ENCODE peak calls at places on chromosome 11, in four cellular contexts. G is Caco-2, U is choroid plexus epithelial cell, M is Peyer's patch. S is an unnamed sample.

GRCh38 chr11:72781313-72782080 is 12.3 kb downstream of the STARD10 start:
- DNase-seq in U (no peak), G (peak), M (peak), S (no peak)

GRCh38 chr11:119344291-119345010 is 2.1 kb downstream of the MFRP start:
- DNase-seq in U (no peak), G (no peak), M (no peak), S (no peak)

GRCh38 chr11:32779131-32779530 is 15.3 kb downstream of the CCDC73 start:
- DNase-seq in G (no peak), M (no peak), U (no peak), S (no peak)

GRCh38 chr11:86418929-86419328 is 44.2 kb downstream of the CCDC81 start:
- DNase-seq in G (no peak), M (no peak), U (peak), S (peak)

GRCh38 chr11:34624069-34624468 is 3.2 kb downstream of the EHF start:
- DNase-seq in U (no peak), G (no peak), M (peak), S (peak)

GRCh38 chr11:114166389-114166788 is 106.9 kb downstream of the ZBTB16 start:
- DNase-seq in G (no peak), M (no peak), U (no peak), S (no peak)

GRCh38 chr11:2520736-2521035 is 75.9 kb downstream of the KCNQ1 start:
- DNase-seq in G (no peak), M (no peak), U (no peak), S (no peak)

GRCh38 chr11:110295487-110296225 is 758 bp downstream of the RDX start:
- DNase-seq in G (peak), U (peak), M (peak), S (no peak)

GRCh38 chr11:15826826-15827225 is 529.5 kb downstream of the SOX6 start:
- DNase-seq in G (peak), M (peak), U (peak), S (peak)

GRCh38 chr11:115453158-115453557 is 51.1 kb downstream of the CADM1 start:
- DNase-seq in M (no peak), U (no peak), G (no peak), S (no peak)

GRCh38 chr11:11608783-11609232 is 13.0 kb downstream of the GALNT18 start:
- DNase-seq in G (no peak), U (peak), M (no peak), S (peak)

GRCh38 chr11:9280655-9281301 is 15.6 kb upstream of the DENND5A start:
- DNase-seq in U (peak), G (no peak), M (peak), S (peak)

GRCh38 chr11:13183094-13183825 is 94.3 kb upstream of the BMAL1 start:
- DNase-seq in U (peak), G (no peak), M (peak), S (peak)

GRCh38 chr11:33931032-33931431 is 39.2 kb upstream of the LMO2 start:
- DNase-seq in U (no peak), M (no peak), G (no peak), S (peak)

GRCh38 chr11:103234974-103235373 is 125.7 kb downstream of the DYNC2H1 start:
- DNase-seq in M (no peak), U (peak), G (no peak), S (no peak)

DNA sequence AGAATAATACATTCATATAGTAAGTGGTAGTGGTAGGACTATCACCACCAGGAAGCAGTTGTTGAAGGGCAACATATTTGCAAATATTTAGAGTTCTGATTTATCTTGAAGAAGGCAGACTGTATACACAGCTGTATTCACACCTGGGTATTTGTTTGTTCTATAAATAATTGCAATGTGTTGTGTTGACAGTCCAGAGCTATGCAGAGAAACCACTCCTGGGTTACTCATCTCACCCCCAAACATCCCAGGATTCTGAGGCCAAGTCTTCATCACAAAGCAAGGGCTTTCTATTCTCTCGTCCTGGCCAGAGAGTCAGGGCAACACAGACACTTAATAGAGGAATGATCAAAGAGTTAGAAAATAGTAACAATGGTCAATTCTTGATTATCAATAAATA is 102.1 kb upstream of the FAT3 start:
- DNase-seq in U (no peak), M (no peak), G (no peak), S (peak)
- TF ChIP-seq CTCF in U (no peak), M (no peak), G (no peak), S (no peak)

GRCh38 chr11:36012410-36012809 is 68.5 kb downstream of the LDLRAD3 start:
- DNase-seq in G (no peak), U (peak), M (no peak), S (peak)
- H3K4me3 ChIP-seq in G (no peak), U (peak), M (no peak), S (no peak)

GRCh38 chr11:36711104-36711825 is 113.2 kb upstream of the RAG2 start:
- DNase-seq in M (no peak), G (no peak), U (peak), S (peak)
- TF ChIP-seq CTCF in M (no peak), G (peak), U (peak), S (peak)

DNA sequence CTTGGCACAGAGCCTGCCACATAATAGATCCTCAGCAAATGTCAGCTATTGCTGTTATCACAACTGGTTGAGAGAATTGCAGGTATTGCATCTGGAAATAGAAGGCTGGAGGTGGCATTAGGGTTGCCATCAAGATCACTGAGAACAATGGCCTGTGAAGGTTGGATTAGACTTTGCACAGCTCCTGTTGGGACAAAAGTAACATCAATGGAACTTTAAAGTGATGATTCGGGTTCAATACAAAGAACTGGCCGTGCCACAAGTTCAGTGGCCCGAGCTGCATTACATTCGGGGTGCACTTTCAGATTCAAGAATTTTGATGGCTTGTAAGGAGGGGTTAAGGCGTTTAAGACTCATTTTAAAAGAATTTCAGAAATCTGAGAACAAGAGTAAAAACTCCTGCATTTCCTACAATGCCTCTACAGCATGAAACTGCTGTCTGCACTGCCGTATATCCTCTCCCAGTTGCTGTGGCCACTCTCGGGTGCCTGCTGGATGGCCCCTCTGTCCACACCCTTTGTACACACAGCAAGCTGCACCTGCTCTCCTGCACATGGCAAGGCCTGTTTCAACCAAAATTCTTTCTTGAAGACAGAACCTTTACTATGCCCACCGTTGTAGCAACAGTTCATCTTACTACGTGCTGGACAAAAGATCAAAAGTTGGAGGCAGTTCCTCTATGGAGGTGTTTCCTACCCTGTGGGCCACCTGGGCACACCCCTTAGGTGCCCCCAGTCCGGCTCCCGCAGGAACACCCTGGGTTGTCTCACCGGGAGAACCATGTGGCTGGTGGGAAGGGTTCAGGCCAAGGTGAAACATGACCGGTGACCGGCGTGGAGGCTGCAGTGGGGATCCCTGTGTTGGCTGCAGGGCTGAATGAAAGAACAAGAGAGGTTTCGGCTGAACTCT is 17.5 kb upstream of the SHANK2 start:
- DNase-seq in G (peak), M (no peak), U (no peak), S (no peak)
- H3K4me3 ChIP-seq in G (no peak), M (no peak), U (no peak), S (no peak)

GRCh38 chr11:43574949-43575915 is 105.3 kb upstream of the HSD17B12 start:
- DNase-seq in U (peak), G (no peak), M (no peak), S (no peak)
- TF ChIP-seq CTCF in U (no peak), G (no peak), M (no peak), S (no peak)